ENCODE peak calls at places on chromosomes 12 and 14, in five cellular contexts. Q, F, W, I and B are unnamed samples.

GRCh38 chr14:101739446-101740141 is 21.9 kb upstream of the PPP2R5C start:
- DNase-seq in W (no peak), F (no peak), Q (no peak), I (no peak), B (no peak)

GRCh38 chr12:14769462-14769836 is 33.8 kb downstream of the WBP11 start:
- DNase-seq in W (no peak), F (peak; percentile 20), I (no peak), Q (no peak), B (no peak)

GRCh38 chr12:59499774-59500173 is 96.1 kb upstream of the SLC16A7 start:
- DNase-seq in Q (no peak), F (no peak), W (no peak), I (no peak), B (no peak)

GRCh38 chr12:1367731-1368285 is 226.6 kb downstream of the FBXL14 start:
- DNase-seq in I (no peak), F (no peak), Q (peak; percentile 23), W (no peak), B (no peak)

GRCh38 chr12:12466157-12466556 is 96.5 kb downstream of the DUSP16 start:
- DNase-seq in I (no peak), W (peak; percentile 93), F (no peak), Q (no peak), B (peak; percentile 53)

GRCh38 chr14:42469637-42470426 is 863.2 kb downstream of the LRFN5 start:
- DNase-seq in W (no peak), I (peak; percentile 3), F (no peak), Q (no peak), B (no peak)

GRCh38 chr12:67241482-67241881 is 27.7 kb upstream of the CAND1 start:
- DNase-seq in F (peak; percentile 18), Q (no peak), W (no peak), I (no peak), B (no peak)

GRCh38 chr12:53676715-53677611 is 1.1 kb upstream of the ATP5MC2 start:
- DNase-seq in I (no peak), F (peak; percentile 55), W (no peak), Q (peak; percentile 29), B (peak; percentile 30)

GRCh38 chr14:91246051-91246852 is 1.7 kb upstream of the GPR68 start:
- DNase-seq in F (no peak), I (no peak), Q (no peak), W (peak; percentile 95), B (peak; percentile 92)

GRCh38 chr12:52833922-52834726 is at the start of gene KRT79:
- DNase-seq in I (no peak), Q (no peak), F (no peak), W (no peak), B (no peak)

GRCh38 chr12:127761880-127762279 is 505.1 kb upstream of the TMEM132C start:
- DNase-seq in Q (no peak), I (no peak), W (no peak), F (no peak), B (no peak)

GRCh38 chr12:20018406-20018805 is 349.9 kb upstream of the PDE3A start:
- DNase-seq in F (no peak), W (no peak), Q (no peak), I (no peak), B (no peak)

GRCh38 chr12:111407371-111408115 is 1.8 kb downstream of the SH2B3 start:
- DNase-seq in I (no peak), F (peak; percentile 29), W (no peak), Q (no peak), B (no peak)

GRCh38 chr12:120134307-120134980 is 17.9 kb upstream of the RAB35 start:
- DNase-seq in I (no peak), W (no peak), F (no peak), Q (no peak), B (no peak)

GRCh38 chr12:45666452-45667215 is 62.9 kb upstream of the ARID2 start:
- DNase-seq in W (no peak), F (no peak), I (no peak), Q (no peak), B (no peak)

GRCh38 chr12:51048601-51049369 is 658 bp downstream of the LETMD1 start:
- DNase-seq in W (no peak), F (no peak), I (no peak), Q (no peak), B (no peak)

GRCh38 chr12:11561416-11561815 is 88.1 kb upstream of the ETV6 start:
- DNase-seq in W (no peak), F (peak; percentile 64), Q (no peak), I (no peak), B (no peak)

GRCh38 chr12:2084553-2085296 is 31.9 kb downstream of the CACNA1C start:
- DNase-seq in W (no peak), F (peak; percentile 86), I (no peak), Q (peak; percentile 42), B (no peak)

GRCh38 chr12:76060111-76060510 is 24.4 kb downstream of the NAP1L1 start:
- DNase-seq in W (no peak), F (no peak), I (no peak), Q (no peak), B (no peak)

GRCh38 chr12:98909749-98910148 is 264.7 kb downstream of the APAF1 start:
- DNase-seq in I (no peak), W (no peak), F (no peak), Q (no peak), B (no peak)

GRCh38 chr12:50174971-50175715 is 8.0 kb upstream of the CERS5 start:
- DNase-seq in F (peak; percentile 79), Q (peak; percentile 77), W (peak; percentile 52), I (no peak), B (peak; percentile 39)

GRCh38 chr14:29724991-29725390 is 202.7 kb downstream of the PRKD1 start:
- DNase-seq in W (no peak), F (peak; percentile 49), Q (no peak), I (no peak), B (no peak)

GRCh38 chr12:2783936-2784600 is 10.7 kb upstream of the FKBP4 start:
- DNase-seq in Q (peak; percentile 5), W (peak; percentile 36), I (peak; percentile 86), F (peak; percentile 53), B (peak; percentile 56)

GRCh38 chr12:113334786-113335539 is at the start of gene SLC8B1:
- DNase-seq in W (peak; percentile 73), F (peak; percentile 81), I (peak; percentile 89), Q (peak; percentile 57), B (peak; percentile 87)

GRCh38 chr12:52207895-52208294 is 16.1 kb upstream of the KRT80 start:
- DNase-seq in Q (peak; percentile 45), I (no peak), W (no peak), F (peak; percentile 54), B (no peak)

GRCh38 chr12:96448287-96448686 is 41.1 kb upstream of the CFAP54 start:
- DNase-seq in I (peak; percentile 70), Q (no peak), W (no peak), F (peak; percentile 56), B (no peak)

GRCh38 chr14:102316048-102316745 is 3.3 kb upstream of the ZNF839 start:
- DNase-seq in W (no peak), I (no peak), F (peak; percentile 20), Q (peak; percentile 49), B (peak; percentile 64)

GRCh38 chr12:56082967-56083366 is 3.0 kb downstream of the ERBB3 start:
- DNase-seq in F (no peak), Q (no peak), W (no peak), I (no peak), B (no peak)

GRCh38 chr14:67704484-67705089 is 2.9 kb downstream of the RDH12 start:
- DNase-seq in I (peak; percentile 95), Q (peak; percentile 35), F (peak; percentile 60), W (peak; percentile 42), B (peak; percentile 53)

GRCh38 chr12:27528788-27529187 is 4.8 kb downstream of the PPFIBP1 start:
- DNase-seq in I (no peak), Q (no peak), F (peak; percentile 35), W (no peak), B (no peak)

GRCh38 chr14:23793532-23793931 is 157.4 kb downstream of the DHRS2 start:
- DNase-seq in I (no peak), Q (no peak), F (no peak), W (no peak), B (no peak)